ENCODE peak calls at places on chromosomes 1 and 21, in nine cellular contexts. O, W, Z, U, N, Q, F, S and G are unnamed samples.

GRCh38 chr1:237032029-237032428 is 10.0 kb upstream of the RYR2 start:
- DNase-seq in O (no peak), W (no peak), F (no peak), Z (no peak), S (no peak), U (no peak), Q (no peak), N (no peak), G (no peak)

GRCh38 chr1:7410156-7410555 is 360.9 kb upstream of the VAMP3 start:
- DNase-seq in U (no peak), F (no peak), S (no peak), W (no peak), O (no peak), Z (peak; percentile 35), N (peak; percentile 5), Q (no peak), G (peak; percentile 13)

GRCh38 chr1:153428790-153429189 is 12.5 kb downstream of the S100A7A start:
- DNase-seq in N (no peak), Z (no peak), F (no peak), O (no peak), U (no peak), Q (no peak), S (no peak), W (no peak), G (no peak)

GRCh38 chr21:42479582-42479981 is 16.4 kb downstream of the RSPH1 start:
- DNase-seq in N (no peak), Z (no peak), W (no peak), S (no peak), O (no peak), F (no peak), Q (no peak), U (no peak), G (no peak)

GRCh38 chr1:46181343-46182260 is 5.3 kb upstream of the P3R3URF start:
- DNase-seq in U (peak; percentile 80), W (no peak), O (peak; percentile 61), S (no peak), Q (no peak), F (no peak), Z (no peak), N (no peak), G (no peak)

GRCh38 chr1:82015444-82015843 is 214.7 kb downstream of the ADGRL2 start:
- DNase-seq in O (no peak), N (no peak), F (no peak), Z (no peak), W (no peak), U (no peak), Q (no peak), S (no peak), G (no peak)

GRCh38 chr1:101288491-101288944 is 51.7 kb downstream of the S1PR1 start:
- DNase-seq in Q (peak; percentile 51), S (peak; percentile 29), F (peak; percentile 40), O (peak; percentile 91), N (peak; percentile 61), Z (peak; percentile 75), W (peak; percentile 74), U (peak; percentile 97), G (peak; percentile 83)

GRCh38 chr1:110962892-110963665 is 643 bp downstream of the LRIF1 start:
- DNase-seq in U (peak; percentile 78), S (no peak), Q (peak; percentile 25), N (peak; percentile 73), Z (peak; percentile 70), F (peak; percentile 55), W (peak; percentile 65), O (peak; percentile 89), G (peak; percentile 36)

GRCh38 chr1:234613128-234613875 is 3.3 kb upstream of the IRF2BP2 start:
- DNase-seq in Q (no peak), N (no peak), W (no peak), S (no peak), Z (no peak), O (peak; percentile 92), F (no peak), U (no peak), G (no peak)

GRCh38 chr1:222644649-222645005 is 26.7 kb downstream of the MIA3 start:
- DNase-seq in Z (no peak), O (no peak), W (no peak), F (no peak), S (no peak), U (no peak), Q (no peak), N (no peak), G (no peak)

GRCh38 chr1:21873174-21873573 is 61.1 kb downstream of the LDLRAD2 start:
- DNase-seq in Q (no peak), U (no peak), O (no peak), W (no peak), Z (no peak), N (no peak), F (no peak), S (no peak), G (no peak)

GRCh38 chr1:211313392-211313791 is 13.2 kb upstream of the TRAF5 start:
- DNase-seq in W (no peak), Z (no peak), O (no peak), Q (no peak), F (no peak), S (no peak), N (no peak), U (no peak), G (no peak)

GRCh38 chr1:151165281-151165737 is 393 bp downstream of the LYSMD1 start:
- DNase-seq in Q (peak; percentile 44), N (peak; percentile 73), W (no peak), O (peak; percentile 49), S (peak; percentile 26), U (no peak), F (peak; percentile 67), Z (peak; percentile 86), G (peak; percentile 57)

GRCh38 chr1:21523297-21523813 is 14.1 kb downstream of the ALPL start:
- DNase-seq in Z (no peak), S (no peak), N (no peak), F (no peak), U (no peak), O (no peak), W (no peak), Q (no peak), G (no peak)

GRCh38 chr1:109040627-109041613 is 982 bp downstream of the WDR47 start:
- DNase-seq in Z (no peak), U (peak; percentile 43), W (peak; percentile 53), N (peak; percentile 50), S (no peak), F (peak; percentile 32), O (no peak), Q (peak; percentile 9), G (peak; percentile 30)

GRCh38 chr21:43211085-43212071 is 42.6 kb downstream of the CRYAA start:
- DNase-seq in N (peak; percentile 50), O (no peak), W (peak; percentile 92), U (peak; percentile 56), S (peak; percentile 20), Q (no peak), Z (peak; percentile 65), F (peak; percentile 65), G (peak; percentile 81)

GRCh38 chr1:1435094-1435903 is at the start of gene VWA1:
- DNase-seq in O (peak; percentile 58), Q (no peak), N (peak; percentile 89), U (peak; percentile 50), S (no peak), Z (peak; percentile 88), W (peak; percentile 78), F (peak; percentile 77), G (peak; percentile 56)
- H3K4me1 ChIP-seq in O (peaks cover 21% of the 10 kb centered on the region), Q (peaks cover 53% of the 10 kb centered on the region), N (peaks cover 46% of the 10 kb centered on the region), U (peaks cover 17% of the 10 kb centered on the region), S (peaks cover 10% of the 10 kb centered on the region), Z (peaks cover 81% of the 10 kb centered on the region), W (peaks cover 83% of the 10 kb centered on the region), F (peaks cover 64% of the 10 kb centered on the region), G (peaks cover 32% of the 10 kb centered on the region)

GRCh38 chr1:155016231-155016831 is 13.7 kb downstream of the ZBTB7B start:
- DNase-seq in S (no peak), W (no peak), O (no peak), U (no peak), Z (peak; percentile 67), Q (no peak), N (no peak), F (no peak), G (no peak)

GRCh38 chr1:155018617-155019348 is 14.8 kb downstream of the DCST2 start:
- DNase-seq in O (no peak), N (no peak), U (no peak), Z (peak; percentile 63), S (no peak), Q (no peak), W (no peak), F (no peak), G (peak; percentile 60)

GRCh38 chr1:155015527-155016230 is 13.1 kb downstream of the ZBTB7B start:
- DNase-seq in Q (no peak), S (no peak), U (no peak), Z (peak; percentile 66), W (no peak), N (no peak), O (no peak), F (no peak), G (peak; percentile 59)

GRCh38 chr1:155017946-155018316 is 15.3 kb downstream of the ZBTB7B start:
- DNase-seq in O (no peak), U (no peak), Z (peak; percentile 69), N (no peak), F (no peak), S (no peak), W (no peak), Q (no peak), G (peak; percentile 27)

GRCh38 chr1:155017021-155017945 is 14.7 kb downstream of the ZBTB7B start:
- DNase-seq in U (peak; percentile 95), S (peak; percentile 88), F (peak; percentile 92), Z (peak; percentile 97), N (peak; percentile 97), Q (peak; percentile 84), W (peak; percentile 85), O (peak; percentile 83), G (peak; percentile 93)
- TF ChIP-seq POLR2A in U (peak; percentile 57), S (peak; percentile 63), F (peak; percentile 52), Z (no peak), N (peak; percentile 62), Q (no peak), W (peak; percentile 28), O (no peak), G (no peak)

DNA sequence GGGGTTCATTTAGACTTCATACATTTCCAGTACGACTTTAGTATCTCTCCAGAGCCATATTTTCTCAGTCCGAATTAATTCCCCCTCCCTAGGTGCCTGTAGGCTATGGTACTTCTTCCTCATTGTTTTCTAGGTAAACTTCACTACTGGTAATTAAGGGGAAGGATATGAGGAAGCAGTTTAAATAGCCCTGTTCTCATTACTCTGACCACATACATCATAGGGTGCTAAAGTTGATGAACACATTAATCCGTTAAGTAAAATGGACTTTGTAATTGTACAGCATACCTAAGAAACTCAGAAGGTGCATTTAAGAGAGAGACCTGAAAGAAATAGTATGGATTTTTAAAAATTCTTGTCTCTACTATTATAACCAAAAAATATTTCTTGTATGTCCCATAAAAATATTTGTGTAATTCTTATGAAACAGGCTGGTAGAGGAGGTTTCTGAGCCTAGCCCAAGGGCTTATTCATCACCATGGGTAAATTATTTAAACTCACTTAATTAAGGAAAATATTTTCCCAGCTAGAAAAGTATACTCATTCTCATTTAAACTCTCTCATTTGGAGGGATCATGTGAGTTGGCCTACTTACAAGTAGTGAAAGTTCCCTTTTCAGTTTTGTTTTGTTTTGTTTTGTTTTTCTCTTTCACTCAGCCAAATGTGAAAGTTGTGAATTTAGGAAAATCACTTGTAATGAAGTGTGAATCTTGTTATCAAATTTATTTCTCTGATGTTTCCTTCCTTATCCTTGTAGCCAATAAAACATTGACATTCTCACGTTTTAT is 2.0 kb downstream of the PRMT6 start:
- DNase-seq in O (no peak), U (no peak), Q (no peak), W (no peak), N (no peak), Z (no peak), F (no peak), S (no peak), G (no peak)
- H3K27ac ChIP-seq in O (no peak overlapping the region), U (no peak overlapping the region), Q (no peak overlapping the region), W (no peak overlapping the region), N (no peak overlapping the region), Z (peak overlapping the region; percentile 90), F (no peak overlapping the region), S (no peak overlapping the region), G (peak overlapping the region; percentile 85)

GRCh38 chr1:93579891-93580290 is 101.7 kb downstream of the BCAR3 start:
- DNase-seq in F (peak; percentile 60), U (peak; percentile 76), S (no peak), Q (no peak), N (peak; percentile 59), O (peak; percentile 97), Z (peak; percentile 73), W (no peak), G (peak; percentile 83)
- H3K4me1 ChIP-seq in F (peaks cover 29% of the 10 kb centered on the region), U (peaks cover 2% of the 10 kb centered on the region), S (no peaks in the 10 kb centered on the region), Q (peaks cover 63% of the 10 kb centered on the region), N (peaks cover 4% of the 10 kb centered on the region), O (peaks cover 14% of the 10 kb centered on the region), Z (peaks cover 12% of the 10 kb centered on the region), W (peaks cover 17% of the 10 kb centered on the region), G (peaks cover 30% of the 10 kb centered on the region)